ENCODE peak calls at places on chromosome 22, in four cellular contexts. T is glutamatergic neuron; F is stimulated activated CD4-positive, alpha-beta T cell treated with anti-CD3 and anti-CD28 coated beads, Interleukin-1b, Interleukin-23, amount 100 ng/mL, for 4 hours; A is T-helper 17 cell. I is an unnamed sample.

GRCh38 chr22:48137640-48138039 is 1375.2 kb downstream of the TBC1D22A start:
- DNase-seq in T (no peak), F (no peak), A (no peak), I (no peak)

GRCh38 chr22:11066458-11067285 is 4461.3 kb upstream of the OR11H1 start:
- DNase-seq in T (no peak), F (no peak), A (no peak), I (no peak)

GRCh38 chr22:46649176-46650077 is 29.2 kb downstream of the GRAMD4 start:
- DNase-seq in T (no peak), F (no peak), A (no peak), I (no peak)

GRCh38 chr22:44667829-44668189 is 34.2 kb upstream of the PRR5 start:
- DNase-seq in T (no peak), F (peak), A (peak), I (no peak)

GRCh38 chr22:17997456-17997855 is 26.9 kb downstream of the MICAL3 start:
- DNase-seq in T (no peak), F (no peak), A (no peak), I (no peak)

GRCh38 chr22:23180301-23180892 is at the start of gene BCR:
- DNase-seq in T (peak), F (peak), A (peak), I (no peak)

GRCh38 chr22:40484906-40485660 is 114.7 kb downstream of the SGSM3 start:
- DNase-seq in T (no peak), F (no peak), A (no peak), I (no peak)

GRCh38 chr22:24329453-24329852 is 58.8 kb downstream of the SPECC1L start:
- DNase-seq in T (no peak), F (no peak), A (no peak), I (no peak)

GRCh38 chr22:31150615-31151014 is 9.4 kb upstream of the RNF185 start:
- DNase-seq in T (no peak), F (no peak), A (no peak), I (no peak)

GRCh38 chr22:19983701-19984100 is 32.9 kb downstream of the ARVCF start:
- DNase-seq in T (no peak), F (no peak), A (no peak), I (no peak)

GRCh38 chr22:30313527-30314385 is 13.0 kb downstream of the TBC1D10A start:
- DNase-seq in T (no peak), F (no peak), A (no peak), I (no peak)

GRCh38 chr22:28408702-28409101 is 270.9 kb downstream of the TTC28 start:
- DNase-seq in T (no peak), F (no peak), A (no peak), I (no peak)

GRCh38 chr22:37282385-37282677 is at the start of gene CYTH4:
- DNase-seq in T (no peak), F (peak), A (peak), I (no peak)

GRCh38 chr22:42621505-42622002 is 6.9 kb upstream of the POLDIP3 start:
- DNase-seq in T (peak), F (no peak), A (peak), I (peak)

I was measured in type B pancreatic cell.